ENCODE peak calls at places on chromosomes 6 and 20, in five cellular contexts. J is NCI-H1092, R is T-helper 1 cell, Y is smooth muscle cell of the brain vasculature, V is RPMI7951. F is an unnamed sample.

GRCh38 chr20:15320941-15321340 is 983.5 kb upstream of the FLRT3 start:
- DNase-seq in J (no peak), V (peak), R (no peak), Y (no peak), F (no peak)

GRCh38 chr20:17969276-17969883 is 562 bp downstream of the MGME1 start:
- DNase-seq in Y (no peak), J (no peak), V (peak), R (peak), F (peak)

GRCh38 chr6:1586256-1586655 is 23.5 kb upstream of the FOXC1 start:
- DNase-seq in Y (no peak), V (no peak), R (no peak), J (no peak), F (no peak)

GRCh38 chr6:40733770-40734396 is 146.7 kb upstream of the LRFN2 start:
- DNase-seq in V (no peak), J (no peak), Y (no peak), R (no peak), F (no peak)

GRCh38 chr6:166640342-166641043 is 13.4 kb upstream of the RPS6KA2 start:
- DNase-seq in J (no peak), Y (no peak), R (no peak), V (no peak), F (peak)

GRCh38 chr6:78300885-78301284 is 566.5 kb upstream of the IRAK1BP1 start:
- DNase-seq in R (no peak), J (no peak), Y (no peak), V (no peak), F (no peak)

GRCh38 chr6:68718379-68719073 is 83.4 kb downstream of the ADGRB3 start:
- DNase-seq in J (peak), R (no peak), V (no peak), Y (no peak), F (no peak)

GRCh38 chr20:10647471-10647870 is 26.3 kb downstream of the JAG1 start:
- DNase-seq in J (no peak), R (no peak), V (peak), Y (no peak), F (no peak)

GRCh38 chr20:38872036-38872435 is 54.2 kb upstream of the FAM83D start:
- DNase-seq in R (no peak), J (no peak), V (no peak), Y (no peak), F (no peak)

GRCh38 chr6:97316982-97317381 is 34.0 kb upstream of the MMS22L start:
- DNase-seq in R (no peak), J (no peak), Y (no peak), V (no peak), F (no peak)

GRCh38 chr6:26170951-26171841 is 84.0 kb downstream of the HFE start:
- DNase-seq in V (no peak), Y (no peak), J (no peak), R (no peak), F (no peak)

GRCh38 chr20:25036331-25036936 is 21.5 kb downstream of the ACSS1 start:
- DNase-seq in R (no peak), J (no peak), Y (no peak), V (no peak), F (no peak)

GRCh38 chr6:149445573-149445972 is 39.2 kb downstream of the ZC3H12D start:
- DNase-seq in J (no peak), Y (no peak), V (no peak), R (no peak), F (no peak)

GRCh38 chr6:30724906-30725667 is 4.9 kb downstream of the TUBB start:
- DNase-seq in V (no peak), J (no peak), Y (no peak), R (no peak), F (no peak)

GRCh38 chr6:9516207-9516606 is 898.7 kb downstream of the TFAP2A start:
- DNase-seq in Y (no peak), V (peak), J (no peak), R (no peak), F (no peak)

GRCh38 chr6:139647816-139648215 is 273.4 kb upstream of the CITED2 start:
- DNase-seq in R (no peak), Y (no peak), V (no peak), J (no peak), F (no peak)

GRCh38 chr20:35225319-35226125 is 968 bp upstream of the MMP24 start:
- DNase-seq in R (no peak), V (no peak), Y (no peak), J (no peak), F (no peak)

GRCh38 chr6:21599074-21599639 is 5.6 kb downstream of the SOX4 start:
- DNase-seq in J (no peak), Y (no peak), V (no peak), R (no peak), F (no peak)

GRCh38 chr6:45454008-45454911 is 76.5 kb upstream of the SUPT3H start:
- DNase-seq in J (no peak), Y (no peak), R (no peak), V (peak), F (no peak)

GRCh38 chr6:13538084-13538483 is 36.3 kb upstream of the SIRT5 start:
- DNase-seq in V (peak), J (no peak), R (no peak), Y (peak), F (no peak)

GRCh38 chr6:132464538-132465256 is 48.2 kb downstream of the STX7 start:
- DNase-seq in J (no peak), Y (no peak), R (no peak), V (peak), F (no peak)

GRCh38 chr6:15386756-15387112 is 140.9 kb downstream of the JARID2 start:
- DNase-seq in V (no peak), J (no peak), Y (no peak), R (no peak), F (no peak)

GRCh38 chr20:34993941-34994508 is 38.4 kb downstream of the MYH7B start:
- DNase-seq in V (no peak), J (no peak), R (no peak), Y (no peak), F (peak)

GRCh38 chr6:89944826-89945407 is 50.6 kb downstream of the GJA10 start:
- DNase-seq in Y (no peak), V (no peak), R (no peak), J (no peak), F (no peak)

GRCh38 chr20:21352703-21353102 is 44.6 kb downstream of the NKX2-4 start:
- DNase-seq in V (peak), J (no peak), R (no peak), Y (no peak), F (no peak)

GRCh38 chr20:34532751-34533150 is 16.5 kb downstream of the DYNLRB1 start:
- DNase-seq in V (no peak), R (no peak), Y (no peak), J (no peak), F (no peak)

GRCh38 chr6:73666393-73666792 is 12.6 kb upstream of the SLC17A5 start:
- DNase-seq in V (no peak), J (no peak), Y (no peak), R (no peak), F (no peak)

GRCh38 chr20:2387180-2387577 is 6.5 kb downstream of the TGM6 start:
- DNase-seq in V (peak), R (no peak), J (no peak), Y (no peak), F (no peak)

GRCh38 chr6:149859368-149859767 is 4.8 kb downstream of the LRP11 start:
- DNase-seq in J (no peak), R (no peak), Y (no peak), V (no peak), F (no peak)

F was measured in upper lobe of left lung.